ENCODE peak calls at places on chromosomes 5 and 9, in nine cellular contexts. V is RCC 7860; Y is activated T-helper 1 cell treated with Interleukin-2 at 50 U/mL for 16 hours; Z is activated effector memory CD4-positive, alpha-beta T cell treated with anti-CD3 and anti-CD28 coated beads, Interleukin-2, amount 50 U/mL, for 16 hours; R is COR-L47; D is activated T-helper 9 cell treated with anti-CD3 and anti-CD28 coated beads, Interleukin-2, amount 50 U/mL, for 16 hours; K is CD8-positive, alpha-beta T cell; U is lower lobe of right lung; W is AG10803. C is an unnamed sample.
A peak's percentile ranks its signal among the peaks of the same experiment; 100 is the strongest.

GRCh38 chr9:116112236-116112635 is 41.4 kb upstream of the PAPPA start:
- DNase-seq in U (no peak), Y (no peak), R (no peak), D (no peak), W (no peak), K (no peak), V (no peak), Z (no peak), C (no peak)

GRCh38 chr5:173324115-173325001 is 3.9 kb downstream of the STC2 start:
- DNase-seq in K (no peak), Y (no peak), V (no peak), Z (no peak), U (peak; percentile 72), D (no peak), R (peak; percentile 35), W (peak; percentile 96), C (no peak)

GRCh38 chr5:65100846-65101678 is 332.3 kb downstream of the CWC27 start:
- DNase-seq in U (peak; percentile 49), K (no peak), D (no peak), V (no peak), R (peak; percentile 79), Z (peak; percentile 70), W (peak; percentile 80), Y (no peak), C (no peak)

GRCh38 chr9:135075234-135076142 is 12.0 kb upstream of the OLFM1 start:
- DNase-seq in Z (peak; percentile 33), Y (no peak), R (no peak), K (no peak), U (peak; percentile 70), V (no peak), W (peak; percentile 50), D (no peak), C (no peak)

GRCh38 chr5:74673011-74673790 is 11.8 kb upstream of the HEXB start:
- DNase-seq in R (peak; percentile 14), V (no peak), W (peak; percentile 63), K (no peak), Y (no peak), Z (no peak), D (no peak), U (no peak), C (no peak)

GRCh38 chr5:115580941-115581340 is 21.3 kb downstream of the TICAM2 start:
- DNase-seq in U (no peak), R (no peak), D (no peak), Z (no peak), K (no peak), Y (no peak), W (no peak), V (no peak), C (no peak)

GRCh38 chr5:55172051-55172899 is 702 bp downstream of the CDC20B start:
- DNase-seq in Z (peak; percentile 82), U (no peak), K (peak; percentile 47), R (peak; percentile 71), W (peak; percentile 78), Y (peak; percentile 30), D (peak; percentile 36), V (peak; percentile 50), C (peak; percentile 29)

GRCh38 chr5:74613283-74613682 is 27.2 kb downstream of the ENC1 start:
- DNase-seq in V (no peak), W (no peak), U (no peak), R (no peak), D (no peak), K (no peak), Z (no peak), Y (no peak), C (no peak)

GRCh38 chr5:73826761-73827450 is 200.9 kb downstream of the ARHGEF28 start:
- DNase-seq in W (peak; percentile 80), V (no peak), K (no peak), R (peak; percentile 53), Y (no peak), Z (no peak), D (no peak), U (no peak), C (no peak)

GRCh38 chr5:36417668-36418067 is 116.0 kb upstream of the RANBP3L start:
- DNase-seq in Z (no peak), W (no peak), R (no peak), Y (no peak), U (no peak), K (no peak), D (no peak), V (no peak), C (no peak)

GRCh38 chr9:79939819-79940218 is 368.1 kb downstream of the TLE4 start:
- DNase-seq in W (no peak), U (no peak), D (no peak), R (peak; percentile 62), Z (no peak), Y (no peak), K (no peak), V (no peak), C (no peak)

GRCh38 chr9:96186601-96187011 is 115.4 kb downstream of the HSD17B3 start:
- DNase-seq in W (no peak), V (no peak), U (peak; percentile 84), D (no peak), R (no peak), K (no peak), Z (no peak), Y (no peak), C (no peak)

GRCh38 chr9:119453490-119453911 is 84.3 kb upstream of the BRINP1 start:
- DNase-seq in K (no peak), Z (no peak), D (no peak), V (peak; percentile 88), R (no peak), U (no peak), Y (no peak), W (peak; percentile 40), C (no peak)

GRCh38 chr9:22142681-22143080 is 133.6 kb upstream of the CDKN2B start:
- DNase-seq in D (no peak), R (no peak), W (no peak), K (no peak), Z (no peak), U (no peak), V (no peak), Y (no peak), C (no peak)

GRCh38 chr5:132437604-132438275 is 52.8 kb downstream of the IRF1 start:
- DNase-seq in Y (peak; percentile 38), V (peak; percentile 53), D (peak; percentile 38), Z (peak; percentile 83), U (peak; percentile 86), K (peak; percentile 43), W (peak; percentile 93), R (no peak), C (peak; percentile 59)

GRCh38 chr5:167642779-167643517 is 648.5 kb upstream of the WWC1 start:
- DNase-seq in Y (no peak), K (no peak), R (no peak), D (no peak), Z (no peak), V (peak; percentile 87), U (no peak), W (peak; percentile 98), C (no peak)

GRCh38 chr5:177362871-177363507 is 5.3 kb downstream of the RGS14 start:
- DNase-seq in V (no peak), K (peak; percentile 48), U (peak; percentile 79), Z (peak; percentile 89), D (peak; percentile 62), W (peak; percentile 20), Y (peak; percentile 46), R (peak; percentile 47), C (peak; percentile 62)

GRCh38 chr5:58497956-58498942 is 7.0 kb downstream of the GAPT start:
- DNase-seq in V (no peak), R (no peak), K (no peak), Z (no peak), Y (no peak), D (no peak), U (no peak), W (peak; percentile 30), C (no peak)

GRCh38 chr9:85172001-85172978 is 502.8 kb downstream of the NTRK2 start:
- DNase-seq in R (no peak), V (no peak), U (no peak), D (no peak), K (no peak), Z (no peak), Y (no peak), W (no peak), C (no peak)

GRCh38 chr5:134913254-134913653 is 8.3 kb downstream of the PCBD2 start:
- DNase-seq in U (no peak), Y (no peak), V (no peak), K (no peak), D (no peak), Z (no peak), R (no peak), W (no peak), C (no peak)

GRCh38 chr9:77562021-77562748 is 85.9 kb downstream of the GNA14 start:
- DNase-seq in K (no peak), W (no peak), V (no peak), U (no peak), R (no peak), Z (no peak), D (no peak), Y (no peak), C (no peak)

C was measured in stimulated activated CD4-positive, alpha-beta T cell treated with anti-CD3 and anti-CD28 coated beads, Interleukin-1b, Interleukin-23, amount 100 ng/mL, for 24 hours.